ENCODE peak calls at places on chromosomes 3 and 15, in four cellular contexts. One of them, this sample, is unnamed.

GRCh38 chr3:78940128-78940527 is 827.7 kb downstream of the ROBO1 start:
- DNase-seq in MM.1S: no peak
- DNase-seq in heart right ventricle: no peak
- DNase-seq in CD8-positive, alpha-beta T cell: no peak
- DNase-seq in this sample: no peak

GRCh38 chr3:39144095-39144747 is 9.2 kb downstream of the CSRNP1 start:
- DNase-seq in MM.1S: no peak
- DNase-seq in CD8-positive, alpha-beta T cell: no peak
- DNase-seq in heart right ventricle: no peak
- DNase-seq in this sample: no peak

GRCh38 chr3:97680696-97681095 is 83.9 kb upstream of the ARL6 start:
- DNase-seq in heart right ventricle: no peak
- DNase-seq in CD8-positive, alpha-beta T cell: no peak
- DNase-seq in MM.1S: no peak
- DNase-seq in this sample: no peak

GRCh38 chr3:13217736-13218540 is 144.7 kb upstream of the IQSEC1 start:
- DNase-seq in MM.1S: no peak
- DNase-seq in CD8-positive, alpha-beta T cell: no peak
- DNase-seq in heart right ventricle: no peak
- DNase-seq in this sample: no peak

GRCh38 chr3:2578560-2578959 is 479.9 kb downstream of the CNTN4 start:
- DNase-seq in CD8-positive, alpha-beta T cell: no peak
- DNase-seq in heart right ventricle: no peak
- DNase-seq in MM.1S: no peak
- DNase-seq in this sample: no peak

GRCh38 chr3:195834675-195835583 is 23.2 kb upstream of the MUC4 start:
- DNase-seq in CD8-positive, alpha-beta T cell: no peak
- DNase-seq in MM.1S: no peak
- DNase-seq in heart right ventricle: no peak
- DNase-seq in this sample: no peak

GRCh38 chr3:108297636-108298035 is 1.3 kb downstream of the HHLA2 start:
- DNase-seq in MM.1S: no peak
- DNase-seq in heart right ventricle: peak; percentile 21
- DNase-seq in CD8-positive, alpha-beta T cell: no peak
- DNase-seq in this sample: no peak

GRCh38 chr3:122697952-122698625 is 17.4 kb downstream of the PARP14 start:
- DNase-seq in MM.1S: no peak
- DNase-seq in CD8-positive, alpha-beta T cell: no peak
- DNase-seq in heart right ventricle: no peak
- DNase-seq in this sample: no peak

GRCh38 chr15:72047020-72047419 is 70.9 kb downstream of the MYO9A start:
- DNase-seq in CD8-positive, alpha-beta T cell: no peak
- DNase-seq in heart right ventricle: no peak
- DNase-seq in MM.1S: no peak
- DNase-seq in this sample: no peak

GRCh38 chr3:45008117-45008516 is 18.0 kb upstream of the CLEC3B start:
- DNase-seq in CD8-positive, alpha-beta T cell: no peak
- DNase-seq in MM.1S: no peak
- DNase-seq in heart right ventricle: no peak
- DNase-seq in this sample: no peak

GRCh38 chr15:60865507-60865906 is 363.6 kb downstream of the RORA start:
- DNase-seq in MM.1S: no peak
- DNase-seq in CD8-positive, alpha-beta T cell: no peak
- DNase-seq in heart right ventricle: no peak
- DNase-seq in this sample: no peak

GRCh38 chr3:66033241-66034138 is 5.2 kb downstream of the MAGI1 start:
- DNase-seq in MM.1S: no peak
- DNase-seq in CD8-positive, alpha-beta T cell: no peak
- DNase-seq in heart right ventricle: no peak
- DNase-seq in this sample: no peak

GRCh38 chr3:135444058-135444457 is 521.5 kb upstream of the PPP2R3A start:
- DNase-seq in heart right ventricle: no peak
- DNase-seq in CD8-positive, alpha-beta T cell: no peak
- DNase-seq in MM.1S: no peak
- DNase-seq in this sample: no peak

GRCh38 chr3:61442696-61443095 is 118.7 kb upstream of the PTPRG start:
- DNase-seq in MM.1S: no peak
- DNase-seq in heart right ventricle: no peak
- DNase-seq in CD8-positive, alpha-beta T cell: no peak
- DNase-seq in this sample: no peak

GRCh38 chr3:46849098-46849631 is 14.1 kb downstream of the MYL3 start:
- DNase-seq in heart right ventricle: no peak
- DNase-seq in CD8-positive, alpha-beta T cell: no peak
- DNase-seq in MM.1S: no peak
- DNase-seq in this sample: peak; percentile 70

GRCh38 chr3:161042023-161042501 is 63.1 kb downstream of the B3GALNT1 start:
- DNase-seq in CD8-positive, alpha-beta T cell: no peak
- DNase-seq in MM.1S: no peak
- DNase-seq in heart right ventricle: no peak
- DNase-seq in this sample: no peak

GRCh38 chr3:112579697-112580096 is 17.9 kb downstream of the SLC35A5 start:
- DNase-seq in CD8-positive, alpha-beta T cell: no peak
- DNase-seq in heart right ventricle: no peak
- DNase-seq in MM.1S: no peak
- DNase-seq in this sample: no peak

GRCh38 chr15:39312984-39313383 is 267.9 kb upstream of the THBS1 start:
- DNase-seq in MM.1S: no peak
- DNase-seq in heart right ventricle: no peak
- DNase-seq in CD8-positive, alpha-beta T cell: no peak
- DNase-seq in this sample: no peak

GRCh38 chr15:95864467-95864886 is 466.0 kb upstream of the NR2F2 start:
- DNase-seq in MM.1S: peak; percentile 96
- DNase-seq in heart right ventricle: no peak
- DNase-seq in CD8-positive, alpha-beta T cell: no peak
- DNase-seq in this sample: no peak

GRCh38 chr15:27463699-27464098 is 492.7 kb downstream of the GABRG3 start:
- DNase-seq in CD8-positive, alpha-beta T cell: no peak
- DNase-seq in heart right ventricle: no peak
- DNase-seq in MM.1S: no peak
- DNase-seq in this sample: no peak

GRCh38 chr3:175956964-175957363 is 1097.8 kb downstream of the NAALADL2 start:
- DNase-seq in CD8-positive, alpha-beta T cell: no peak
- DNase-seq in MM.1S: no peak
- DNase-seq in heart right ventricle: no peak
- DNase-seq in this sample: no peak

GRCh38 chr15:57720861-57721260 is 14.3 kb downstream of the POLR2M start:
- DNase-seq in CD8-positive, alpha-beta T cell: no peak
- DNase-seq in MM.1S: no peak
- DNase-seq in heart right ventricle: no peak
- DNase-seq in this sample: no peak

GRCh38 chr15:101439920-101440319 is 49.6 kb downstream of the PCSK6 start:
- DNase-seq in heart right ventricle: no peak
- DNase-seq in MM.1S: no peak
- DNase-seq in CD8-positive, alpha-beta T cell: no peak
- DNase-seq in this sample: peak; percentile 4

GRCh38 chr15:37102315-37103021 is 2.1 kb upstream of the MEIS2 start:
- DNase-seq in MM.1S: no peak
- DNase-seq in CD8-positive, alpha-beta T cell: no peak
- DNase-seq in heart right ventricle: no peak
- DNase-seq in this sample: no peak

GRCh38 chr3:152346740-152347139 is 78.0 kb downstream of the MBNL1 start:
- DNase-seq in heart right ventricle: no peak
- DNase-seq in MM.1S: no peak
- DNase-seq in CD8-positive, alpha-beta T cell: no peak
- DNase-seq in this sample: no peak

GRCh38 chr15:80309769-80310384 is 57.9 kb upstream of the CTXND1 start:
- DNase-seq in MM.1S: no peak
- DNase-seq in CD8-positive, alpha-beta T cell: no peak
- DNase-seq in heart right ventricle: no peak
- DNase-seq in this sample: no peak

GRCh38 chr3:95154775-95155174 is 1091.9 kb downstream of the NSUN3 start:
- DNase-seq in CD8-positive, alpha-beta T cell: no peak
- DNase-seq in MM.1S: no peak
- DNase-seq in heart right ventricle: no peak
- DNase-seq in this sample: no peak

GRCh38 chr3:24645047-24645446 is 150.4 kb upstream of the THRB start:
- DNase-seq in MM.1S: no peak
- DNase-seq in heart right ventricle: no peak
- DNase-seq in CD8-positive, alpha-beta T cell: no peak
- DNase-seq in this sample: no peak

GRCh38 chr15:74866090-74866489 is 7.1 kb downstream of the SCAMP2 start:
- DNase-seq in heart right ventricle: no peak
- DNase-seq in CD8-positive, alpha-beta T cell: no peak
- DNase-seq in MM.1S: no peak
- DNase-seq in this sample: no peak

GRCh38 chr3:188057124-188057523 is 96.8 kb upstream of the LPP start:
- DNase-seq in heart right ventricle: no peak
- DNase-seq in CD8-positive, alpha-beta T cell: no peak
- DNase-seq in MM.1S: no peak
- DNase-seq in this sample: no peak

GRCh38 chr3:127490271-127491023 is 100.1 kb downstream of the TPRA1 start:
- DNase-seq in heart right ventricle: no peak
- DNase-seq in CD8-positive, alpha-beta T cell: no peak
- DNase-seq in MM.1S: no peak
- DNase-seq in this sample: peak; percentile 76

GRCh38 chr3:151437047-151437446 is 23.8 kb downstream of the IGSF10 start:
- DNase-seq in heart right ventricle: no peak
- DNase-seq in CD8-positive, alpha-beta T cell: no peak
- DNase-seq in MM.1S: no peak
- DNase-seq in this sample: no peak

GRCh38 chr3:192915306-192915705 is 2.4 kb downstream of the MB21D2 start:
- DNase-seq in heart right ventricle: no peak
- DNase-seq in MM.1S: peak; percentile 41
- DNase-seq in CD8-positive, alpha-beta T cell: no peak
- DNase-seq in this sample: no peak
- TF ChIP-seq CTCF in heart right ventricle: no peak
- TF ChIP-seq CTCF in MM.1S: peak; percentile 23
- TF ChIP-seq CTCF in CD8-positive, alpha-beta T cell: no peak
- TF ChIP-seq CTCF in this sample: peak; percentile 50

DNA sequence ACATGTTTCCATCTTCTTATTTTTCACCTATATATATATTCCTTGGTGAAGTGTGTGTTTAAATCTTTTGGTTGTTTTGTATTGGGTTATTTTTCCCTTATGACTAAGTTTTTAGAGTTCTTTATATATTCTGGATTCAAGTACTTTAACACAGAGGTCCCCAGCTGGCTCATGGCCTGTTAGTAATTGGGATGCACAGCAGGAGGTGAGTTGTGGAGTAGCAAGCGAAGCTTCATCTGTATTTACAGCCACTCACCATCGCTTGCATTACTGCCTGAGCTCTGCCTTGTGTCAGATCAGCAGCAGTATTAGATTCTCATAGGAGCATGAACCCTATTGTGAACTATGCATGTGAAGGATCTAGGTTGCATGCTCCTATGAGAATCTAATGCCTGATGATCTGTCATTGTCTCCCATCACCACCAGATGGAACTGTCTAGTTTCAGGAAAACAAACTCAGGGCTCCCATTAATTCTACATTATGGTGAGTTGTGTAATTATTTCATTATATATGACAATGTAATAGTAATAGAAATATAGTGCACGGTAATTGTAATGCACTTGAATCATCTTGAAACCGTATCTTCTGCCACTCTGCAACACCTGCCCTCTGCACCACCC is 151.6 kb downstream of the RSRC1 start:
- DNase-seq in MM.1S: no peak
- DNase-seq in heart right ventricle: no peak
- DNase-seq in CD8-positive, alpha-beta T cell: no peak
- DNase-seq in this sample: no peak
- TF ChIP-seq CTCF in MM.1S: peak; percentile 22
- TF ChIP-seq CTCF in heart right ventricle: no peak
- TF ChIP-seq CTCF in CD8-positive, alpha-beta T cell: no peak
- TF ChIP-seq CTCF in this sample: peak; percentile 13

GRCh38 chr3:93969443-93969842 is 4.3 kb downstream of the PROS1 start:
- DNase-seq in CD8-positive, alpha-beta T cell: no peak
- DNase-seq in MM.1S: no peak
- DNase-seq in heart right ventricle: no peak
- DNase-seq in this sample: no peak

GRCh38 chr3:93969997-93970396 is 3.7 kb downstream of the PROS1 start:
- DNase-seq in CD8-positive, alpha-beta T cell: no peak
- DNase-seq in heart right ventricle: no peak
- DNase-seq in MM.1S: no peak
- DNase-seq in this sample: no peak

GRCh38 chr3:93973160-93974126 is at the start of gene PROS1:
- DNase-seq in CD8-positive, alpha-beta T cell: no peak
- DNase-seq in heart right ventricle: peak; percentile 82
- DNase-seq in MM.1S: peak; percentile 56
- DNase-seq in this sample: peak; percentile 91
- TF ChIP-seq CTCF in CD8-positive, alpha-beta T cell: no peak
- TF ChIP-seq CTCF in heart right ventricle: no peak
- TF ChIP-seq CTCF in MM.1S: no peak
- TF ChIP-seq CTCF in this sample: peak; percentile 14

GRCh38 chr3:10621749-10622148 is 116.4 kb upstream of the ATP2B2 start:
- DNase-seq in MM.1S: no peak
- DNase-seq in CD8-positive, alpha-beta T cell: no peak
- DNase-seq in heart right ventricle: no peak
- DNase-seq in this sample: no peak

GRCh38 chr3:10622456-10622855 is 117.1 kb upstream of the ATP2B2 start:
- DNase-seq in heart right ventricle: no peak
- DNase-seq in MM.1S: no peak
- DNase-seq in CD8-positive, alpha-beta T cell: no peak
- DNase-seq in this sample: no peak

GRCh38 chr3:10623578-10624275 is 118.3 kb upstream of the ATP2B2 start:
- DNase-seq in CD8-positive, alpha-beta T cell: no peak
- DNase-seq in MM.1S: no peak
- DNase-seq in heart right ventricle: no peak
- DNase-seq in this sample: no peak

GRCh38 chr3:10620833-10621082 is 115.4 kb upstream of the ATP2B2 start:
- DNase-seq in heart right ventricle: no peak
- DNase-seq in MM.1S: no peak
- DNase-seq in CD8-positive, alpha-beta T cell: no peak
- DNase-seq in this sample: no peak

GRCh38 chr3:10619989-10620832 is 114.8 kb upstream of the ATP2B2 start:
- DNase-seq in heart right ventricle: no peak
- DNase-seq in CD8-positive, alpha-beta T cell: no peak
- DNase-seq in MM.1S: no peak
- DNase-seq in this sample: no peak
- TF ChIP-seq CTCF in heart right ventricle: no peak
- TF ChIP-seq CTCF in CD8-positive, alpha-beta T cell: no peak
- TF ChIP-seq CTCF in MM.1S: no peak
- TF ChIP-seq CTCF in this sample: no peak

GRCh38 chr3:143648218-143648617 is 200.1 kb downstream of the SLC9A9 start:
- DNase-seq in heart right ventricle: no peak
- DNase-seq in MM.1S: no peak
- DNase-seq in CD8-positive, alpha-beta T cell: no peak
- DNase-seq in this sample: no peak

GRCh38 chr3:143652118-143652517 is 196.2 kb downstream of the SLC9A9 start:
- DNase-seq in CD8-positive, alpha-beta T cell: no peak
- DNase-seq in heart right ventricle: no peak
- DNase-seq in MM.1S: no peak
- DNase-seq in this sample: no peak

GRCh38 chr3:143650120-143650519 is 198.1 kb downstream of the SLC9A9 start:
- DNase-seq in MM.1S: no peak
- DNase-seq in CD8-positive, alpha-beta T cell: no peak
- DNase-seq in heart right ventricle: no peak
- DNase-seq in this sample: no peak

GRCh38 chr3:143650827-143651226 is 197.4 kb downstream of the SLC9A9 start:
- DNase-seq in heart right ventricle: no peak
- DNase-seq in MM.1S: no peak
- DNase-seq in CD8-positive, alpha-beta T cell: no peak
- DNase-seq in this sample: no peak

GRCh38 chr3:143648708-143649107 is 199.6 kb downstream of the SLC9A9 start:
- DNase-seq in heart right ventricle: no peak
- DNase-seq in CD8-positive, alpha-beta T cell: no peak
- DNase-seq in MM.1S: no peak
- DNase-seq in this sample: no peak
- TF ChIP-seq CTCF in heart right ventricle: no peak
- TF ChIP-seq CTCF in CD8-positive, alpha-beta T cell: no peak
- TF ChIP-seq CTCF in MM.1S: peak; percentile 36
- TF ChIP-seq CTCF in this sample: peak; percentile 33

This sample was measured in osteocyte.